ENCODE peak calls at places on chromosomes 13 and 19, in nine cellular contexts. Y is NCI-H1436; Q is activated naive CD4-positive, alpha-beta T cell treated with anti-CD3 and anti-CD28 coated beads, Interleukin-2, amount 50 U/mL, for 72 hours; X is kidney glomerular epithelial cell; O is AML-193; G is RWPE1; T is neural crest cell; F is occipital lobe; L is ACHN. I is an unnamed sample.

GRCh38 chr13:62799038-62799535 is 1383.4 kb upstream of the PCDH20 start:
- DNase-seq in F (no peak), G (no peak), O (no peak), X (no peak), L (no peak), Q (no peak), Y (no peak), T (no peak), I (no peak)

GRCh38 chr13:74485757-74486156 is 351.6 kb upstream of the KLF12 start:
- DNase-seq in T (no peak), L (no peak), X (no peak), G (no peak), Y (no peak), F (no peak), O (no peak), Q (no peak), I (no peak)

GRCh38 chr13:107838592-107839161 is 376.7 kb downstream of the LIG4 start:
- DNase-seq in T (no peak), G (no peak), L (no peak), F (no peak), Y (peak), Q (no peak), O (no peak), X (no peak), I (no peak)

GRCh38 chr13:98994896-98995295 is 17.0 kb upstream of the DOCK9 start:
- DNase-seq in F (no peak), L (no peak), Q (no peak), T (no peak), Y (no peak), X (no peak), O (no peak), G (no peak), I (no peak)

GRCh38 chr19:33622809-33623511 is 1.2 kb downstream of the CHST8 start:
- DNase-seq in G (no peak), L (no peak), X (no peak), T (no peak), O (no peak), F (no peak), Y (peak), Q (peak), I (no peak)

GRCh38 chr13:91389186-91389585 is 9.2 kb upstream of the GPC5 start:
- DNase-seq in T (no peak), Q (no peak), O (no peak), X (no peak), G (no peak), Y (no peak), L (no peak), F (no peak), I (no peak)

GRCh38 chr19:29785955-29786589 is 25.7 kb upstream of the CCNE1 start:
- DNase-seq in T (no peak), O (no peak), Q (no peak), G (no peak), Y (no peak), F (no peak), X (no peak), L (no peak), I (no peak)

GRCh38 chr13:24159362-24159761 is 1.2 kb upstream of the SPATA13 start:
- DNase-seq in L (no peak), F (no peak), X (no peak), Q (no peak), O (no peak), G (no peak), T (no peak), Y (no peak), I (no peak)

GRCh38 chr13:61575941-61576340 is 160.3 kb upstream of the PCDH20 start:
- DNase-seq in O (no peak), L (no peak), Q (no peak), G (no peak), X (no peak), T (no peak), Y (no peak), F (no peak), I (no peak)

GRCh38 chr13:49190901-49191300 is 29.2 kb upstream of the MLNR start:
- DNase-seq in X (no peak), G (no peak), O (no peak), L (no peak), Q (no peak), F (no peak), T (no peak), Y (no peak), I (no peak)

GRCh38 chr13:30577381-30577780 is 40.3 kb upstream of the USPL1 start:
- DNase-seq in O (peak), T (no peak), Q (peak), X (peak), Y (no peak), L (peak), G (peak), F (no peak), I (peak)

GRCh38 chr19:2015611-2015950 is at the start of gene BTBD2:
- DNase-seq in G (peak), F (peak), Y (peak), Q (no peak), O (no peak), T (no peak), X (no peak), L (peak), I (no peak)

GRCh38 chr13:108269601-108270328 is at the start of gene TNFSF13B:
- DNase-seq in X (peak), G (no peak), Y (no peak), L (peak), F (no peak), Q (peak), O (peak), T (no peak), I (no peak)

GRCh38 chr19:35484637-35485036 is 5.6 kb downstream of the KRTDAP start:
- DNase-seq in O (no peak), F (no peak), Y (no peak), T (no peak), L (no peak), Q (no peak), X (no peak), G (no peak), I (no peak)

GRCh38 chr13:41352935-41353801 is 42.1 kb downstream of the NAA16 start:
- DNase-seq in O (peak), Y (no peak), G (peak), X (peak), F (no peak), Q (no peak), T (peak), L (peak), I (peak)

GRCh38 chr13:50124536-50125305 is 109.5 kb downstream of the KCNRG start:
- DNase-seq in F (peak), X (peak), L (peak), O (peak), T (peak), Q (peak), G (peak), Y (no peak), I (peak)

GRCh38 chr13:68897331-68897730 is 1210.3 kb upstream of the ATXN8OS start:
- DNase-seq in Q (no peak), F (no peak), O (no peak), Y (no peak), L (no peak), X (no peak), T (no peak), G (no peak), I (no peak)

GRCh38 chr19:33462112-33462726 is 59.4 kb downstream of the PEPD start:
- DNase-seq in T (no peak), G (no peak), F (no peak), Y (no peak), X (no peak), Q (no peak), L (no peak), O (no peak), I (no peak)

GRCh38 chr13:109273326-109273751 is 513.0 kb downstream of the IRS2 start:
- DNase-seq in G (peak), Y (no peak), L (no peak), T (no peak), F (no peak), Q (no peak), O (no peak), X (no peak), I (no peak)

GRCh38 chr19:16319466-16319865 is 5.2 kb upstream of the KLF2 start:
- DNase-seq in O (no peak), L (no peak), X (no peak), Y (no peak), T (no peak), G (no peak), Q (no peak), F (no peak), I (no peak)

GRCh38 chr19:41626877-41627276 is at the start of gene CEACAM4:
- DNase-seq in X (no peak), Y (no peak), Q (no peak), T (no peak), L (no peak), G (no peak), F (no peak), O (peak), I (no peak)

GRCh38 chr13:26679945-26680516 is 80.6 kb downstream of the GPR12 start:
- DNase-seq in X (peak), L (no peak), G (no peak), T (no peak), Q (no peak), O (no peak), F (no peak), Y (no peak), I (no peak)

GRCh38 chr19:36605839-36606478 is 846 bp downstream of the ZNF382 start:
- DNase-seq in L (no peak), Q (no peak), G (no peak), O (peak), F (no peak), X (peak), T (no peak), Y (no peak), I (no peak)

GRCh38 chr19:2215281-2215751 is 20.8 kb downstream of the PLEKHJ1 start:
- DNase-seq in F (no peak), T (no peak), L (no peak), Q (no peak), G (no peak), Y (no peak), X (no peak), O (no peak), I (no peak)

GRCh38 chr13:77291779-77292178 is 35.1 kb downstream of the MYCBP2 start:
- DNase-seq in Y (no peak), F (no peak), O (no peak), X (peak), T (no peak), L (no peak), Q (no peak), G (no peak), I (no peak)

GRCh38 chr19:58480481-58480830 is 4.3 kb downstream of the ZNF446 start:
- DNase-seq in Y (no peak), O (no peak), G (no peak), T (no peak), X (no peak), L (no peak), Q (no peak), F (no peak), I (no peak)

GRCh38 chr13:59277106-59277505 is 886.6 kb downstream of the DIAPH3 start:
- DNase-seq in G (no peak), Y (no peak), X (no peak), Q (no peak), T (no peak), O (no peak), L (no peak), F (no peak), I (no peak)

GRCh38 chr13:59722580-59722900 is 441.2 kb downstream of the DIAPH3 start:
- DNase-seq in X (no peak), O (peak), Y (no peak), F (no peak), T (no peak), Q (no peak), G (no peak), L (no peak), I (no peak)

GRCh38 chr19:31111741-31112140 is 237.5 kb downstream of the TSHZ3 start:
- DNase-seq in L (no peak), X (no peak), T (no peak), Y (no peak), G (no peak), F (no peak), Q (no peak), O (no peak), I (no peak)

GRCh38 chr13:22080832-22081231 is 410.0 kb downstream of the FGF9 start:
- DNase-seq in O (no peak), Y (no peak), G (no peak), L (no peak), X (no peak), F (no peak), Q (no peak), T (no peak), I (no peak)

GRCh38 chr19:13526552-13526951 is 20.3 kb upstream of the CACNA1A start:
- DNase-seq in T (peak), F (no peak), Q (no peak), G (no peak), O (no peak), L (peak), Y (no peak), X (no peak), I (no peak)

GRCh38 chr13:20393273-20394235 is 132.1 kb downstream of the CRYL1 start:
- DNase-seq in Y (no peak), Q (no peak), F (no peak), T (no peak), X (no peak), O (no peak), L (no peak), G (no peak), I (no peak)

GRCh38 chr13:44259045-44260042 is 114.3 kb upstream of the SERP2 start:
- DNase-seq in F (no peak), G (peak), O (peak), Q (no peak), T (no peak), X (no peak), Y (no peak), L (no peak), I (no peak)

GRCh38 chr13:114053026-114053425 is 79.2 kb upstream of the C13orf46 start:
- DNase-seq in X (no peak), Y (no peak), O (no peak), T (no peak), L (no peak), G (no peak), Q (no peak), F (no peak), I (no peak)

I was measured in PC-9.